ENCODE peak calls at places on chromosomes 16 and 17, in seven cellular contexts. B is pons; S is endothelial cell; A is GM04504; X is EH; N is EL; L is activated T-cell treated with anti-CD3 and anti-CD28 coated beads, Interleukin-2, amount 50 U/mL, for 48 hours. H is an unnamed sample.

GRCh38 chr16:4358831-4359561 is 7.9 kb upstream of the PAM16 start:
- DNase-seq in A (no peak), X (peak; percentile 50), N (peak; percentile 36), S (peak; percentile 80), B (no peak), L (peak; percentile 81), H (peak; percentile 75)

GRCh38 chr17:57943140-57943539 is 12.1 kb downstream of the CUEDC1 start:
- DNase-seq in L (no peak), X (peak; percentile 78), B (peak; percentile 34), A (no peak), S (no peak), N (peak; percentile 58), H (no peak)

GRCh38 chr17:4007346-4008081 is 43.3 kb upstream of the ATP2A3 start:
- DNase-seq in B (no peak), L (peak; percentile 9), N (no peak), A (no peak), S (no peak), X (no peak), H (no peak)

GRCh38 chr16:21645261-21645721 is 7.1 kb downstream of the IGSF6 start:
- DNase-seq in S (no peak), A (no peak), B (peak; percentile 79), L (peak; percentile 53), N (peak; percentile 14), X (peak; percentile 50), H (no peak)

GRCh38 chr17:28057731-28058246 is 15.3 kb downstream of the NLK start:
- DNase-seq in X (peak; percentile 52), L (no peak), A (no peak), S (no peak), B (peak; percentile 65), N (no peak), H (no peak)

GRCh38 chr17:56917559-56918296 is 3.9 kb upstream of the TRIM25 start:
- DNase-seq in B (no peak), A (no peak), X (peak; percentile 33), S (no peak), N (no peak), L (no peak), H (no peak)

GRCh38 chr16:11613381-11614303 is 26.9 kb upstream of the LITAF start:
- DNase-seq in S (no peak), A (no peak), N (no peak), L (no peak), B (peak; percentile 55), X (no peak), H (no peak)

GRCh38 chr16:21598676-21599157 is 660 bp upstream of the METTL9 start:
- DNase-seq in X (peak; percentile 18), B (peak; percentile 46), S (peak; percentile 33), N (peak; percentile 15), L (no peak), A (no peak), H (no peak)

H was measured in uterus.